ENCODE peak calls at places on chromosomes 4 and X, in five cellular contexts. G is CD8-positive, alpha-beta T cell; R is CD4-positive, alpha-beta T cell; F is neuronal stem cell; H is HCT116. Y is an unnamed sample.

GRCh38 chr4:10639100-10639499 is 45.5 kb downstream of the CLNK start:
- DNase-seq in G (no peak), R (no peak), F (peak; percentile 11), H (no peak), Y (no peak)

GRCh38 chr4:184755278-184755677 is 21.4 kb upstream of the CENPU start:
- DNase-seq in G (no peak), R (no peak), F (no peak), H (no peak), Y (no peak)

GRCh38 chr4:828641-829271 is 2.8 kb upstream of the CPLX1 start:
- DNase-seq in G (no peak), R (peak; percentile 25), F (no peak), H (no peak), Y (no peak)

GRCh38 chrX:20951016-20951795 is 423.0 kb upstream of the CNKSR2 start:
- DNase-seq in G (no peak), R (no peak), F (no peak), H (no peak), Y (no peak)

GRCh38 chr4:87304659-87305277 is 17.9 kb downstream of the HSD17B13 start:
- DNase-seq in G (no peak), R (no peak), F (no peak), H (no peak), Y (peak; percentile 45)

GRCh38 chr4:54898941-54899340 is 226.5 kb downstream of the KDR start:
- DNase-seq in G (no peak), R (no peak), F (no peak), H (no peak), Y (no peak)

GRCh38 chr4:42671431-42672194 is 14.7 kb upstream of the ATP8A1 start:
- DNase-seq in G (peak; percentile 57), R (no peak), F (no peak), H (no peak), Y (no peak)

GRCh38 chr4:77201343-77201742 is 44.3 kb downstream of the CCNG2 start:
- DNase-seq in G (no peak), R (no peak), F (no peak), H (no peak), Y (peak; percentile 83)

GRCh38 chr4:17814140-17814539 is 3.4 kb downstream of the NCAPG start:
- DNase-seq in G (no peak), R (no peak), F (no peak), H (no peak), Y (no peak)

GRCh38 chrX:5957506-5957905 is 271.2 kb downstream of the NLGN4X start:
- DNase-seq in G (no peak), R (no peak), F (no peak), H (no peak), Y (no peak)

GRCh38 chr4:168551211-168551610 is 54.4 kb downstream of the PALLD start:
- DNase-seq in G (no peak), R (no peak), F (no peak), H (no peak), Y (no peak)

GRCh38 chrX:11952176-11952720 is 186.0 kb upstream of the FRMPD4 start:
- DNase-seq in G (no peak), R (no peak), F (no peak), H (no peak), Y (no peak)

GRCh38 chrX:44974462-44974861 is 101.5 kb downstream of the KDM6A start:
- DNase-seq in G (no peak), R (no peak), F (no peak), H (peak; percentile 15), Y (peak; percentile 14)

GRCh38 chr4:114109776-114110175 is 130.3 kb upstream of the ARSJ start:
- DNase-seq in G (no peak), R (no peak), F (no peak), H (no peak), Y (no peak)

GRCh38 chrX:110442631-110443030 is 84.0 kb downstream of the RTL9 start:
- DNase-seq in G (no peak), R (no peak), F (no peak), H (no peak), Y (no peak)

GRCh38 chrX:115367455-115367854 is 77.9 kb downstream of the LUZP4 start:
- DNase-seq in G (no peak), R (no peak), F (no peak), H (no peak), Y (no peak)

DNA sequence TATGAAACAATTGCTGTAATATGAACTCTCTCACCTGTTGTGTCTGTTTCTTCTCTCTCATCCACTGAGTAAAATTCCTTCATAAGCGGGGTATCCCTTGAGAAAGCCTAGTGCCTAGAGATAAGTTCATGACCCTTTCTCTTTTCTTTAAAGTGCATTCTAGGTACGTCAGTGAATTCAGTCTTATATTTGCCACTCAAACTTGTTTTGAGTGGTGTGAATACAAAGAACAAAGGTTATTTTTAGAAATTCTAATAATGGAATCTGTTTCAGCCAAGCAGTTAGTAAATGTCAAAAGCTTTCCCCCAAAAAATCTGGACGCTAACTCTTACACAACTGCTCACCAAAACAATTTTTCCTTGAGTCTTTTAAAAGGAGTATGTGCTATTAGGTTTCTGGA is 112.1 kb downstream of the VEGFC start:
- DNase-seq in G (no peak), R (no peak), F (no peak), H (no peak), Y (no peak)
- H3K27ac ChIP-seq in G (no peak overlapping the region), R (no peak overlapping the region), F (no peak overlapping the region), H (no peak overlapping the region), Y (no peak overlapping the region)

GRCh38 chrX:9953396-9953795 is 13.8 kb upstream of the CLDN34 start:
- DNase-seq in G (no peak), R (no peak), F (no peak), H (no peak), Y (no peak)
- H3K27ac ChIP-seq in G (no peak overlapping the region), R (no peak overlapping the region), F (no peak overlapping the region), H (no peak overlapping the region), Y (no peak overlapping the region)

DNA sequence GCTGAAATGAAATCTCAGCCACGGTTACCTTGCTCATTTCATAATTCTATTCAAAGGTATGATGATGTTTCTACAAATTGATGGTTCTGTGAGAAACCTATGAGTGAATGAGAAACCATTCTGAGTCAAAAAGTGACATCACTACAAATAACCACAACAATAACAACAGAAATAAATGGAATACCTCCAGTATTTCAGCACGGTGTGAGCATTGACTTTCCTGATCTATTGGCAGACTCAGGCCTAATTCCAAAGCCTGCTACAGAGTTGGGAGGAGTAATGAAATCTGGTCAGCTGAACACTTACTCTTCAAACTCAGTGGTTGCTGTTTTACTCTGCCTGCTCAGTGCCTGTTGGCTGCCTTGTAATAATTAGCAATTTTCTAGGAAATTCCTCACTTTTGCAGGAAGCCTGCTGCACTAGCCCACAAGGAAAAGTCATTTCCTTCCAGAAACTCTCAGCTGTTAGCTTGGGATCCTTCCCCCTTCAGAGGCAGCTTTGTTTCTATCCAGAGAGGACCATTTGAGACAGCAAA is 18.8 kb upstream of the SYNPO2 start:
- DNase-seq in G (no peak), R (no peak), F (no peak), H (no peak), Y (no peak)
- H3K27ac ChIP-seq in G (no peak overlapping the region), R (no peak overlapping the region), F (no peak overlapping the region), H (no peak overlapping the region), Y (no peak overlapping the region)

GRCh38 chr4:83002329-83002728 is 8.3 kb downstream of the LIN54 start:
- DNase-seq in G (no peak), R (no peak), F (no peak), H (no peak), Y (no peak)

GRCh38 chr4:82994834-82995233 is 15.8 kb downstream of the LIN54 start:
- DNase-seq in G (no peak), R (no peak), F (no peak), H (no peak), Y (no peak)

GRCh38 chr4:82998898-82999297 is 11.7 kb downstream of the LIN54 start:
- DNase-seq in G (no peak), R (no peak), F (no peak), H (no peak), Y (no peak)
- H3K27ac ChIP-seq in G (no peak overlapping the region), R (no peak overlapping the region), F (no peak overlapping the region), H (no peak overlapping the region), Y (no peak overlapping the region)

DNA sequence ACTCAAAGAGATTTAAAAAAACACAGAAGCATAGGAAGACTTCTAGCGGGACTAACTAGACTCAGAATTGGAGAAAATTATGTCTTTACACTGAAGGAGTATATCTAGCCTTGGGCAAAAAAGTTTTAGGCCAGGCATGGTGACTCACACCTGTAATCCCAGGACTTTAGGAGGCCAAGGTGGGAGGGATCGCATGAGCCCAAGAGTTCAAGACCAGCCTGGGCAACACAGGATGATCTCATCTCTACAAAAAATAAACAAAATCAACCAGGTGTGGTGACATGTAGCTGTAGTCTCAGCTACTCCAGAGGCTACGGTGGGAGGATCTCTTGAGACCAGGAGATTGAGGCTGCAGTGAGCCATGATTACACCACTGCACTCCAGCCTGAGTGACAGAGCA is 99.5 kb downstream of the NEUROG2 start:
- DNase-seq in G (no peak), R (no peak), F (no peak), H (no peak), Y (peak; percentile 14)
- H3K27ac ChIP-seq in G (no peak overlapping the region), R (no peak overlapping the region), F (no peak overlapping the region), H (no peak overlapping the region), Y (no peak overlapping the region)

DNA sequence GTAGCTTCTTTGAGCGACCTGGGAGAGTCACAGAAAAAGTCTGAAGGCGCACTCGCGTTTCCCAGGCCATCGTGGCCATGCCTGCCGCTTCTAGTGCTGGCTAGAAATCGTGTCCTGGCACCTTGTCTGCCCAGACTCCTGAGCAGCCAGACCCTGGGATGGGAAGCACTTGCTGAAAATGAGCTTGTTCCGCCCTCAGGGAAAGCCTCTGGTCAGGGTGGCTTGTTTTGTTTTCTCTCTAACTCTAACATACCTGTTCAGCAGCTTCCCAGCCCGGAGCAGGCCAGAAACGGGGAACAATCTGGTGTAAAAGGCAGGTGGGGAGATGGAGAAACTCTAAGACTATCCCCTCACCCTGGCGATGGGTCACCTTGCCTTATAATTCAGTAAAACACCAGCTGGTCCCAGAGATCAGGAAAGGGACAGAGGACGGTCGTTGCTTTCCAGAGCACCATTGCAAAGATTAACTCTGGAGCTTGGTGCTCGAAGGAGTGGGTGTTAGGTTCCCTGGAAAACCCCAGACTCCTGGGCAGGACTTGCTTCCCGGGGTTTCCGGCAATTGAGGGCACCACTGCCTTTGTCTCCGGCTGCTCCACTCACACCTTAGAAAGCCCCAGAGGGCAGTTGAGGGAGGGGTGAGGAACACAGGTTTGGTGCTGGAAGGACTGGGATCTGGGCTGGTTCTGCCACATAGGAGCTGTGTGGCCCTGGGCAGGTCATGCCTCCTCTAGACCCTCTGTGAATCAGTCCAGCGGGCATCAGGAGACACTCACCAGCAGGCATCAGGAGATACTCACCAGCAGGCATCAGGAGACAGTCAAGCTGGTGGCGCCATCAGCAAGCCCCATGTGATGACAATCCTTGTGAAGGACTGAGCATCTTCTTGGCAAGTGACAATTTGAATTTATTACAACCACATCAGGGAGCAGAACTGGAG is 4.5 kb upstream of the SH3TC1 start:
- DNase-seq in G (no peak), R (no peak), F (no peak), H (no peak), Y (no peak)
- H3K27ac ChIP-seq in G (no peak overlapping the region), R (no peak overlapping the region), F (no peak overlapping the region), H (no peak overlapping the region), Y (no peak overlapping the region)

DNA sequence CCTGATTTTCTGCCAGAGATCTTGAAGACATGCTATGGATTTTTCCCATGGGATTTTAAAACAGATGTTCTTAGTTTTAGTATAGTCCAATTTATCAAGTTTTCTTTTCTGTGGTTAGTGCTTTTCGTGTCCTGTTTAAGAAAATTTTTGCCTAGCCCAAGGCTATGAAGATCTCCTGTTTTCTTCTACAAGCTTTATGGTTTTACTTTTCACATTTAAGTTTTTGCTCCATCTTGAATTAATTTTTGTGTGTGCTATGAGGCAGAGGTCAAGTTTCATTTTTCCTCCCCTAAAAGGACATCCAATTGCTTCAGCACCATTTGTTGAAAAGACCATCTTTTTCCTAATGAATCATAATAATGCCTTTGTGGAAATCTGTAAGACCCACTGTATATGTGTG is 65.6 kb downstream of the POLR2B start:
- DNase-seq in G (no peak), R (no peak), F (no peak), H (no peak), Y (no peak)
- H3K27ac ChIP-seq in G (no peak overlapping the region), R (no peak overlapping the region), F (no peak overlapping the region), H (no peak overlapping the region), Y (no peak overlapping the region)